ENCODE peak calls at places on chromosomes 12 and 14, in nine cellular contexts. One of them, this sample, is unnamed.
A peak's percentile ranks its signal among the peaks of the same experiment; 100 is the strongest.

GRCh38 chr14:69081271-69081670 is 71.6 kb downstream of the DCAF5 start:
- DNase-seq in HCT116: no peak
- DNase-seq in SK-N-SH: no peak
- DNase-seq in MM.1S: no peak
- DNase-seq in GM23248: no peak
- DNase-seq in hepatocyte: peak; percentile 10
- DNase-seq in OCI-LY7: no peak
- DNase-seq in GM23338: no peak
- DNase-seq in neural progenitor cell: no peak
- DNase-seq in this sample: no peak

GRCh38 chr12:123231931-123232330 is 1.0 kb downstream of the MPHOSPH9 start:
- DNase-seq in HCT116: no peak
- DNase-seq in SK-N-SH: no peak
- DNase-seq in MM.1S: no peak
- DNase-seq in GM23248: no peak
- DNase-seq in hepatocyte: no peak
- DNase-seq in OCI-LY7: peak; percentile 14
- DNase-seq in GM23338: peak; percentile 19
- DNase-seq in neural progenitor cell: peak; percentile 27
- DNase-seq in this sample: no peak

GRCh38 chr12:49365542-49365941 is 1.7 kb upstream of the SPATS2 start:
- DNase-seq in HCT116: no peak
- DNase-seq in SK-N-SH: no peak
- DNase-seq in MM.1S: no peak
- DNase-seq in GM23248: peak; percentile 41
- DNase-seq in hepatocyte: no peak
- DNase-seq in OCI-LY7: no peak
- DNase-seq in GM23338: no peak
- DNase-seq in neural progenitor cell: no peak
- DNase-seq in this sample: peak; percentile 83

GRCh38 chr14:53842938-53843337 is 113.7 kb downstream of the BMP4 start:
- DNase-seq in HCT116: no peak
- DNase-seq in SK-N-SH: no peak
- DNase-seq in MM.1S: no peak
- DNase-seq in GM23248: no peak
- DNase-seq in hepatocyte: peak; percentile 50
- DNase-seq in OCI-LY7: no peak
- DNase-seq in GM23338: no peak
- DNase-seq in neural progenitor cell: no peak
- DNase-seq in this sample: peak; percentile 88

GRCh38 chr12:10354502-10354901 is 35.3 kb downstream of the KLRK1 start:
- DNase-seq in HCT116: no peak
- DNase-seq in SK-N-SH: no peak
- DNase-seq in MM.1S: no peak
- DNase-seq in GM23248: peak; percentile 51
- DNase-seq in hepatocyte: peak; percentile 53
- DNase-seq in OCI-LY7: no peak
- DNase-seq in GM23338: no peak
- DNase-seq in neural progenitor cell: no peak
- DNase-seq in this sample: peak; percentile 46

GRCh38 chr14:76827696-76828301 is 1.6 kb downstream of the LRRC74A start:
- DNase-seq in HCT116: no peak
- DNase-seq in SK-N-SH: no peak
- DNase-seq in MM.1S: no peak
- DNase-seq in GM23248: peak; percentile 45
- DNase-seq in hepatocyte: no peak
- DNase-seq in OCI-LY7: no peak
- DNase-seq in GM23338: peak; percentile 18
- DNase-seq in neural progenitor cell: no peak
- DNase-seq in this sample: no peak

GRCh38 chr12:124498178-124498869 is 69.1 kb downstream of the NCOR2 start:
- DNase-seq in HCT116: no peak
- DNase-seq in SK-N-SH: no peak
- DNase-seq in MM.1S: no peak
- DNase-seq in GM23248: peak; percentile 81
- DNase-seq in hepatocyte: no peak
- DNase-seq in OCI-LY7: no peak
- DNase-seq in GM23338: no peak
- DNase-seq in neural progenitor cell: no peak
- DNase-seq in this sample: no peak

GRCh38 chr14:55448146-55448614 is 7.8 kb upstream of the TBPL2 start:
- DNase-seq in HCT116: peak; percentile 100
- DNase-seq in SK-N-SH: no peak
- DNase-seq in MM.1S: no peak
- DNase-seq in GM23248: peak; percentile 98
- DNase-seq in hepatocyte: peak; percentile 75
- DNase-seq in OCI-LY7: no peak
- DNase-seq in GM23338: no peak
- DNase-seq in neural progenitor cell: no peak
- DNase-seq in this sample: peak; percentile 100

GRCh38 chr12:48643011-48643410 is 39.0 kb downstream of the KANSL2 start:
- DNase-seq in HCT116: no peak
- DNase-seq in SK-N-SH: no peak
- DNase-seq in MM.1S: no peak
- DNase-seq in GM23248: no peak
- DNase-seq in hepatocyte: no peak
- DNase-seq in OCI-LY7: no peak
- DNase-seq in GM23338: no peak
- DNase-seq in neural progenitor cell: no peak
- DNase-seq in this sample: no peak

GRCh38 chr12:29521951-29522350 is 24.5 kb upstream of the OVCH1 start:
- DNase-seq in HCT116: no peak
- DNase-seq in SK-N-SH: no peak
- DNase-seq in MM.1S: no peak
- DNase-seq in GM23248: peak; percentile 34
- DNase-seq in hepatocyte: no peak
- DNase-seq in OCI-LY7: no peak
- DNase-seq in GM23338: no peak
- DNase-seq in neural progenitor cell: no peak
- DNase-seq in this sample: peak; percentile 59

GRCh38 chr12:118103601-118104382 is at the start of gene VSIG10:
- DNase-seq in HCT116: no peak
- DNase-seq in SK-N-SH: peak; percentile 95
- DNase-seq in MM.1S: no peak
- DNase-seq in GM23248: peak; percentile 75
- DNase-seq in hepatocyte: peak; percentile 84
- DNase-seq in OCI-LY7: peak; percentile 4
- DNase-seq in GM23338: peak; percentile 85
- DNase-seq in neural progenitor cell: peak; percentile 81
- DNase-seq in this sample: peak; percentile 90

GRCh38 chr14:74906923-74907620 is 16.0 kb downstream of the RPS6KL1 start:
- DNase-seq in HCT116: no peak
- DNase-seq in SK-N-SH: no peak
- DNase-seq in MM.1S: no peak
- DNase-seq in GM23248: peak; percentile 22
- DNase-seq in hepatocyte: no peak
- DNase-seq in OCI-LY7: no peak
- DNase-seq in GM23338: peak; percentile 56
- DNase-seq in neural progenitor cell: no peak
- DNase-seq in this sample: no peak

GRCh38 chr14:44945264-44945663 is 16.5 kb downstream of the KLHL28 start:
- DNase-seq in HCT116: no peak
- DNase-seq in SK-N-SH: no peak
- DNase-seq in MM.1S: no peak
- DNase-seq in GM23248: peak; percentile 95
- DNase-seq in hepatocyte: no peak
- DNase-seq in OCI-LY7: no peak
- DNase-seq in GM23338: no peak
- DNase-seq in neural progenitor cell: no peak
- DNase-seq in this sample: no peak

GRCh38 chr12:123223241-123223668 is 9.7 kb downstream of the MPHOSPH9 start:
- DNase-seq in HCT116: no peak
- DNase-seq in SK-N-SH: no peak
- DNase-seq in MM.1S: no peak
- DNase-seq in GM23248: no peak
- DNase-seq in hepatocyte: no peak
- DNase-seq in OCI-LY7: no peak
- DNase-seq in GM23338: no peak
- DNase-seq in neural progenitor cell: no peak
- DNase-seq in this sample: no peak

GRCh38 chr14:90288646-90289355 is 32.4 kb downstream of the PSMC1 start:
- DNase-seq in HCT116: no peak
- DNase-seq in SK-N-SH: no peak
- DNase-seq in MM.1S: no peak
- DNase-seq in GM23248: no peak
- DNase-seq in hepatocyte: no peak
- DNase-seq in OCI-LY7: no peak
- DNase-seq in GM23338: no peak
- DNase-seq in neural progenitor cell: no peak
- DNase-seq in this sample: no peak

GRCh38 chr14:84894254-84894653 is 635.7 kb upstream of the FLRT2 start:
- DNase-seq in HCT116: no peak
- DNase-seq in SK-N-SH: no peak
- DNase-seq in MM.1S: no peak
- DNase-seq in GM23248: no peak
- DNase-seq in hepatocyte: no peak
- DNase-seq in OCI-LY7: no peak
- DNase-seq in GM23338: no peak
- DNase-seq in neural progenitor cell: no peak
- DNase-seq in this sample: no peak

DNA sequence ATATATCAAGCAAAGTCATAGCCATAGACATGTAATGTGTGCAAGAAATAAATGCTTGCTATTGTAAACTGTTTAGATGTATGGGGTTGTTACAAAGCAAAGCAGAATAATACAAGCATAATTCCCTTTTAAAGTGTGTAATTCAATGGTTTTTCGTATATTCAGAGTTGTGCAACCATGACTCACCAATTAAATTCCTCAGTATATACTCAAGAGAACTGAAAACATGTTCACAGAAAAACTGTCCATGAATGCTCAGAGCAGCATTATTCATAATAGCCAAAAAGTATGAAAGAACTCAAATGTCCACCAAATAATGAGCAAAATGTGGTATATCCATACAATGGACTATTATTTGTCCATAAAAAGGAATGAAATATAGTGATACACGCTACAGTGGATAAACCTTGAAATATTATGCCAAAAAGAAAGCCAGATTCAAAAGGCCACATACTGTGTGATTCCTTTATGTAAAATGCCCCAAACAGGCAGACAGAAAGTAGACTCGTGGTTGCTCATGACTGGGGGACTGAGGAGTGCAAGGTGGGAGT is 9.3 kb downstream of the GXYLT1 start:
- DNase-seq in HCT116: no peak
- DNase-seq in SK-N-SH: no peak
- DNase-seq in MM.1S: no peak
- DNase-seq in GM23248: peak; percentile 87
- DNase-seq in hepatocyte: no peak
- DNase-seq in OCI-LY7: no peak
- DNase-seq in GM23338: no peak
- DNase-seq in neural progenitor cell: no peak
- DNase-seq in this sample: peak; percentile 68
- H3K4me2 ChIP-seq in HCT116: no peak overlapping the region
- H3K4me2 ChIP-seq in SK-N-SH: no peak overlapping the region
- H3K4me2 ChIP-seq in MM.1S: no peak overlapping the region
- H3K4me2 ChIP-seq in GM23248: no peak overlapping the region
- H3K4me2 ChIP-seq in hepatocyte: no peak overlapping the region
- H3K4me2 ChIP-seq in OCI-LY7: no peak overlapping the region
- H3K4me2 ChIP-seq in GM23338: no peak overlapping the region
- H3K4me2 ChIP-seq in neural progenitor cell: no peak overlapping the region
- H3K4me2 ChIP-seq in this sample: peak overlapping the region; percentile 9

GRCh38 chr12:127165567-127166392 is 1101.2 kb upstream of the TMEM132C start:
- DNase-seq in HCT116: peak; percentile 52
- DNase-seq in SK-N-SH: peak; percentile 95
- DNase-seq in MM.1S: peak; percentile 69
- DNase-seq in GM23248: peak; percentile 85
- DNase-seq in hepatocyte: peak; percentile 93
- DNase-seq in OCI-LY7: no peak
- DNase-seq in GM23338: peak; percentile 72
- DNase-seq in neural progenitor cell: peak; percentile 97
- DNase-seq in this sample: peak; percentile 82
- TF ChIP-seq EZH2phosphoT487 in HCT116: no peak
- TF ChIP-seq EZH2phosphoT487 in SK-N-SH: no peak
- TF ChIP-seq EZH2phosphoT487 in MM.1S: no peak
- TF ChIP-seq EZH2phosphoT487 in GM23248: no peak
- TF ChIP-seq EZH2phosphoT487 in hepatocyte: no peak
- TF ChIP-seq EZH2phosphoT487 in OCI-LY7: no peak
- TF ChIP-seq EZH2phosphoT487 in GM23338: no peak
- TF ChIP-seq EZH2phosphoT487 in neural progenitor cell: no peak
- TF ChIP-seq EZH2phosphoT487 in this sample: no peak

DNA sequence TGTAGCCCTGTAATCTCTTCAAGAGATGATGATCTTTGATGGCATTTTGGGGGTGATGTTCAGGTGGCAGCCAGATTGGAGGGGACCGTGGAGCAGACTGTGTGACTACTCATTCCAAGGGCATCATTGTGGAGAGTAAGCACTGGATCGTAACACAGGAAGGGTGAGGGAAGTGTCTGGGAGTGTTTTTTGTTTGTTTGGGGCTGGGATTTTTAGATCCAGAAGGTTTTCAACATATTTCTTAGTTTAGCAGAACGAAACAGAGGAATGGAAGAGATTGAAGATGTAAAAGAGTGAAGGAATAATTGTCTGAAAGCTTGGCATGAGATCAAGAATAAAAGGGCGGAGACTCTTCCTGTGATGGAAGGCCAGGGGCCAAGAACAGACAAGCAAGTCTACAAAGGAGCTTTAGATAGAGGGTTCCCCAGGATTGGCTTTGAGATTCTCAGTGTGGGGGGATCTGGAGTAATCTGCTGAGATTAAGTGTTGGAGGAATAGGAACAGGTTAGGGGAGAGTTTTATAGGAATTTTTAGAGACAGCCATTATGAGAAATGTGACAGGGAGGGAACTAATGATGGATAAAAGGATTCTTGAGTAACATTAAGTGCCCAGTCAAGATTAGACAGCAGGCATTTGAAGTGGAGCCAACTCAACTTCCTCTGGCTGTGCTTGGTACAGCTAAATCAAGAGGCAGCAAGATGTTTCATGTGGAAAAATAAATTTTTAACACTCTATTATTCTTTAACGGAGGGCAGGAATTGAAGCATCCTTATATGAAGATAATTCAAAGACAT is 79.7 kb upstream of the REP15 start:
- DNase-seq in HCT116: no peak
- DNase-seq in SK-N-SH: no peak
- DNase-seq in MM.1S: no peak
- DNase-seq in GM23248: peak; percentile 44
- DNase-seq in hepatocyte: no peak
- DNase-seq in OCI-LY7: no peak
- DNase-seq in GM23338: no peak
- DNase-seq in neural progenitor cell: no peak
- DNase-seq in this sample: peak; percentile 54
- H3K4me2 ChIP-seq in HCT116: peak overlapping the region; percentile 71
- H3K4me2 ChIP-seq in SK-N-SH: peak overlapping the region; percentile 68
- H3K4me2 ChIP-seq in MM.1S: no peak overlapping the region
- H3K4me2 ChIP-seq in GM23248: peak overlapping the region; percentile 38
- H3K4me2 ChIP-seq in hepatocyte: no peak overlapping the region
- H3K4me2 ChIP-seq in OCI-LY7: no peak overlapping the region
- H3K4me2 ChIP-seq in GM23338: no peak overlapping the region
- H3K4me2 ChIP-seq in neural progenitor cell: no peak overlapping the region
- H3K4me2 ChIP-seq in this sample: peak overlapping the region; percentile 15

DNA sequence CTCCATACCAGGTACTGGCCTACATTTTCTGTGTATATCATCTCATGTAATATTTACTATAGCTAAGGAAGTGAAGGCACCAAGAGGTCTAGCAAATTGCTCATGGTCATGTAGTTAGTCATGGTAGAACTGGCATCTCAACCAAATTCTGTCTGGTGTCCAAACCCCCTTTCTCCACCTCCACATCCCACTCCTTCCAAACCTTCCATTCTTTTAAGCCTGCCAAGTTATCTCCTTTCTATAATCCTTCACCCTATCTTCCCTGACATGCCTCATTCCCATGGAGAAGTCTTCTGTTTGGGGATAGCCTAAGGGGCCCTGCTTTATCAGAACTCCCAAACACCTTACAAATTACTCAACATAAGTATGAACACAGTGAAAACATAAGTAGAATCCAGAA is 196.2 kb upstream of the HMGA2 start:
- DNase-seq in HCT116: no peak
- DNase-seq in SK-N-SH: no peak
- DNase-seq in MM.1S: no peak
- DNase-seq in GM23248: peak; percentile 46
- DNase-seq in hepatocyte: no peak
- DNase-seq in OCI-LY7: no peak
- DNase-seq in GM23338: no peak
- DNase-seq in neural progenitor cell: no peak
- DNase-seq in this sample: no peak
- TF ChIP-seq EZH2phosphoT487 in HCT116: no peak
- TF ChIP-seq EZH2phosphoT487 in SK-N-SH: no peak
- TF ChIP-seq EZH2phosphoT487 in MM.1S: no peak
- TF ChIP-seq EZH2phosphoT487 in GM23248: no peak
- TF ChIP-seq EZH2phosphoT487 in hepatocyte: no peak
- TF ChIP-seq EZH2phosphoT487 in OCI-LY7: no peak
- TF ChIP-seq EZH2phosphoT487 in GM23338: no peak
- TF ChIP-seq EZH2phosphoT487 in neural progenitor cell: no peak
- TF ChIP-seq EZH2phosphoT487 in this sample: no peak

This sample was measured in PC-3.